ENCODE peak calls at places on chromosomes 11 and 22, in six cellular contexts. P is thoracic aorta, Q is cardiac muscle cell, G is A549, H is endothelial cell of umbilical vein, R is HAP-1. E is an unnamed sample.

GRCh38 chr22:19855504-19856409 is 1.1 kb upstream of the GNB1L start:
- DNase-seq in P (no peak), Q (no peak), G (peak; percentile 70), H (peak; percentile 62), R (peak; percentile 74), E (peak; percentile 41)

GRCh38 chr22:44383652-44384562 is 71.2 kb upstream of the SHISAL1 start:
- DNase-seq in P (no peak), Q (no peak), G (no peak), H (no peak), R (no peak), E (no peak)

GRCh38 chr11:73977856-73978519 is 4.7 kb downstream of the UCP2 start:
- DNase-seq in P (no peak), Q (no peak), G (no peak), H (no peak), R (no peak), E (no peak)

GRCh38 chr11:86477495-86478155 is 102.9 kb downstream of the CCDC81 start:
- DNase-seq in P (no peak), Q (no peak), G (no peak), H (peak; percentile 84), R (no peak), E (peak; percentile 76)

GRCh38 chr11:114080219-114080618 is 20.7 kb downstream of the ZBTB16 start:
- DNase-seq in P (no peak), Q (no peak), G (no peak), H (peak; percentile 80), R (no peak), E (peak; percentile 84)

GRCh38 chr11:112004389-112004788 is 20.8 kb upstream of the DLAT start:
- DNase-seq in P (no peak), Q (no peak), G (no peak), H (no peak), R (peak; percentile 57), E (no peak)

GRCh38 chr11:58926251-58926650 is 13.0 kb upstream of the GLYATL1 start:
- DNase-seq in P (no peak), Q (no peak), G (no peak), H (no peak), R (no peak), E (peak; percentile 43)

GRCh38 chr11:115939726-115940421 is 435.7 kb upstream of the CADM1 start:
- DNase-seq in P (no peak), Q (no peak), G (no peak), H (no peak), R (no peak), E (no peak)

GRCh38 chr11:130801287-130802146 is 114.8 kb downstream of the SNX19 start:
- DNase-seq in P (no peak), Q (no peak), G (no peak), H (no peak), R (no peak), E (peak; percentile 92)

GRCh38 chr11:8988329-8989234 is 15.2 kb downstream of the NRIP3 start:
- DNase-seq in P (no peak), Q (no peak), G (no peak), H (no peak), R (no peak), E (peak; percentile 74)

GRCh38 chr11:2261436-2262230 is 8.8 kb downstream of the ASCL2 start:
- DNase-seq in P (no peak), Q (no peak), G (no peak), H (no peak), R (no peak), E (no peak)

GRCh38 chr11:122209619-122210377 is 93.8 kb upstream of the BLID start:
- DNase-seq in P (peak; percentile 75), Q (no peak), G (peak; percentile 39), H (peak; percentile 87), R (peak; percentile 59), E (peak; percentile 82)

GRCh38 chr11:122210378-122210995 is 94.5 kb upstream of the BLID start:
- DNase-seq in P (no peak), Q (no peak), G (no peak), H (no peak), R (no peak), E (no peak)

GRCh38 chr11:122205036-122205435 is 89.0 kb upstream of the BLID start:
- DNase-seq in P (no peak), Q (no peak), G (no peak), H (no peak), R (no peak), E (peak; percentile 51)

GRCh38 chr11:122207921-122208764 is 92.1 kb upstream of the BLID start:
- DNase-seq in P (no peak), Q (no peak), G (no peak), H (no peak), R (no peak), E (peak; percentile 88)

DNA sequence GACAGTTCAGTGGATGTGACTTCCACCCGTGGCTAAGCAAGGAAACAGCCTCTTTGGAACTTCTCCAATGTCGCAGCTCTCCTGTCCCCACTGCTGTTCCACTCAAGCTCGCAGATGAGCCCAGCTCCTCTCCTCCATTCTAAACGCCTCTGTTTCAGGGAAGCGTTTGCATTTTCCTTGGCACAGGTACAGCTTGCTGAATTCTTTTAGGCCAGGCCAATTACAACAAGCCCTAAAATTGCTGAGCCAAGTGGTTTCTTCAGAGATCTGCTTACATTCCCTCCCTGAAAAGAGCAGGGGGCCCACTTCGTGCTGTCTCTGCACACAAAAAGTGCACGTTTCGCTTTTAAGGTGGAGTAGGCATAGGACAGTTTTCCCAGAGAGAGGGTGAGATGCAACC is 91.5 kb upstream of the BLID start:
- DNase-seq in P (no peak), Q (no peak), G (no peak), H (no peak), R (no peak), E (peak; percentile 90)
- H3K4me1 ChIP-seq in P (peaks cover 38% of the 10 kb centered on the region), Q (peaks cover 10% of the 10 kb centered on the region), G (peaks cover 49% of the 10 kb centered on the region), H (peaks cover 17% of the 10 kb centered on the region), R (no peaks in the 10 kb centered on the region), E (peaks cover 47% of the 10 kb centered on the region)

DNA sequence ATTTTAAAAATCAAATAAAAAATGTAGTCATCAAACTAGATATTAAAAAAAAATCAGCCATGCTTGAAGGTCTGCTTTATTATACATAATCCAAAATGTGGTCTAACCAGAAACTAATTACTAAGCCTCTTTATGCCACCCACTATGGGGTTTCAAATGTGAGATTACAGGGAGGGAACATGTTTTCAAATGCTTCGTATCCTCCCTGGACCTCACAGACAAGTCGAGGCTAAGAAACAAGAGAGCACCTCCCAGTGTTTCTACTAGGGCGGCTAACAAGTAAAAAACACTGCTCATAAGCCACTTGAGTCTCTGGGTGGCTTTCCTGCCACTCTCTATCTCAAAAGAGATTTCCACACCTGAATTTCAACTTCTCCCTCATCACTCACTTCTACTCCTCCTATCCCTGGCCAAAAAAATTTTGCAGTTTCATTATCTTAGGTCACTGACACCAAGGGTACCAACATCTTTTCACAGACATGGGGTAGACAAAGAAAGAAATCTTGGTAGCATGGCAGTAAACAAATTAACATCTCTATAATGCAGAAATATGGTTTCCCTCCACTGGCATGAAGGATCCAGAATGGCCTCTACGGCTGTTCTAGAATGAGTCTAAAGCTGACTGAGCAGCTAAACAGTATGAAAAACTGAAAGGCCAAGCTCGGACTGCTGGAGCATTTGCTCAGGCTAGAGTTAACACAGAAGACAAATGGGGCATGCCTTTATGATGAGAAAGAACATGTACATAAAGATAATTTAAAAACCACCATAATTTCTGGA is 50.9 kb downstream of the PITPNB start:
- DNase-seq in P (no peak), Q (no peak), G (no peak), H (no peak), R (no peak), E (peak; percentile 11)
- H3K4me1 ChIP-seq in P (peaks cover 42% of the 10 kb centered on the region), Q (peaks cover 36% of the 10 kb centered on the region), G (peaks cover 69% of the 10 kb centered on the region), H (peaks cover 15% of the 10 kb centered on the region), R (no peaks in the 10 kb centered on the region), E (peaks cover 17% of the 10 kb centered on the region)

GRCh38 chr11:17183836-17184235 is 23.9 kb downstream of the PIK3C2A start:
- DNase-seq in P (no peak), Q (no peak), G (no peak), H (no peak), R (no peak), E (no peak)
- H3K4me1 ChIP-seq in P (no peaks in the 10 kb centered on the region), Q (peaks cover 11% of the 10 kb centered on the region), G (no peaks in the 10 kb centered on the region), H (no peaks in the 10 kb centered on the region), R (peaks cover 17% of the 10 kb centered on the region), E (no peaks in the 10 kb centered on the region)

GRCh38 chr11:72775288-72776110 is 18.3 kb downstream of the STARD10 start:
- DNase-seq in P (no peak), Q (no peak), G (no peak), H (no peak), R (no peak), E (no peak)
- H3K4me1 ChIP-seq in P (peaks cover 2% of the 10 kb centered on the region), Q (peaks cover 14% of the 10 kb centered on the region), G (peaks cover 28% of the 10 kb centered on the region), H (peaks cover 3% of the 10 kb centered on the region), R (no peaks in the 10 kb centered on the region), E (peaks cover 19% of the 10 kb centered on the region)

DNA sequence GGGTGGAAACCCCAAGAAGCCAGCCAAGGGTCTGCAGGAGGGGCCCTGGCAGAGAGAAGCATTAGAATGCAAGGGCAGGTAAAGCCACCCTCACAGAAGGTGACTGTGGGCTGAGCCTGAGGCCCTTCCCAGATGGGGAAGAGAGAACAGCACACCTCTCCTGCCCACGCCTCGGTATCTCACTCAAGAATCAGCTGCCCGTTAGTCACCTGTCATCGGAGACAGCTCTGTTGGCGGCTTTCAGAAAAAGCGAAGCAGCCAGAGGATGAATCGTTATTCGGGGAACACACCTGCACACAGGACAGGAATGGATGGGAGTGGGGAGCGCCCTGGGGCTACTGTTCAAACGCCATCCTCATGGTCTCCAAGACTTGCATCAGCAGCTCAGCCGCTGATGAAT is 21.7 kb upstream of the TMA7B start:
- DNase-seq in P (no peak), Q (no peak), G (no peak), H (no peak), R (no peak), E (no peak)
- H3K4me1 ChIP-seq in P (no peaks in the 10 kb centered on the region), Q (no peaks in the 10 kb centered on the region), G (no peaks in the 10 kb centered on the region), H (no peaks in the 10 kb centered on the region), R (peaks cover 13% of the 10 kb centered on the region), E (no peaks in the 10 kb centered on the region)

E was measured in fibroblast of lung.